ENCODE peak calls at places on chromosomes 4 and X, in seven cellular contexts. D, V, F, H, O, N and Y are unnamed samples.

GRCh38 chrX:70386240-70386639 is 36.9 kb upstream of the GDPD2 start:
- DNase-seq in D (no peak), V (no peak), F (no peak), H (no peak), O (no peak), N (no peak), Y (no peak)

GRCh38 chr4:185682236-185682635 is 129.8 kb downstream of the SORBS2 start:
- DNase-seq in D (no peak), V (no peak), F (no peak), H (no peak), O (peak), N (no peak), Y (peak)

GRCh38 chr4:2794707-2795557 is 2.0 kb downstream of the SH3BP2 start:
- DNase-seq in D (peak), V (no peak), F (no peak), H (peak), O (peak), N (peak), Y (peak)

GRCh38 chrX:19194285-19195242 is 72.3 kb upstream of the ADGRG2 start:
- DNase-seq in D (no peak), V (no peak), F (no peak), H (no peak), O (no peak), N (no peak), Y (no peak)

GRCh38 chr4:181612240-181612639 is 631.0 kb upstream of the TENM3 start:
- DNase-seq in D (no peak), V (no peak), F (no peak), H (no peak), O (no peak), N (no peak), Y (no peak)

GRCh38 chr4:87092389-87093141 is 127.9 kb downstream of the KLHL8 start:
- DNase-seq in D (peak), V (no peak), F (no peak), H (peak), O (peak), N (no peak), Y (peak)

GRCh38 chrX:117972681-117973080 is 143.9 kb downstream of the KLHL13 start:
- DNase-seq in D (no peak), V (no peak), F (no peak), H (no peak), O (peak), N (no peak), Y (peak)

GRCh38 chr4:120682981-120683380 is 239.5 kb downstream of the PRDM5 start:
- DNase-seq in D (no peak), V (no peak), F (no peak), H (no peak), O (no peak), N (no peak), Y (no peak)

GRCh38 chr4:105022811-105023667 is 123.6 kb upstream of the TET2 start:
- DNase-seq in D (no peak), V (no peak), F (no peak), H (no peak), O (peak), N (no peak), Y (no peak)